ENCODE peak calls at places on chromosomes 4 and X, in seven cellular contexts. One of them, this sample, is unnamed.

GRCh38 chrX:13357925-13358324 is 38.1 kb upstream of the ATXN3L start:
- DNase-seq in suprapubic skin: no peak
- DNase-seq in H1: no peak
- DNase-seq in upper lobe of left lung: no peak
- DNase-seq in HepG2: no peak
- DNase-seq in transverse colon: no peak
- DNase-seq in K562: no peak
- DNase-seq in this sample: no peak

GRCh38 chr4:54400802-54401201 is 171.7 kb downstream of the PDGFRA start:
- DNase-seq in suprapubic skin: no peak
- DNase-seq in H1: no peak
- DNase-seq in K562: no peak
- DNase-seq in upper lobe of left lung: peak
- DNase-seq in transverse colon: no peak
- DNase-seq in HepG2: no peak
- DNase-seq in this sample: no peak

GRCh38 chr4:60619531-60620305 is 580.4 kb upstream of the ADGRL3 start:
- DNase-seq in upper lobe of left lung: no peak
- DNase-seq in suprapubic skin: no peak
- DNase-seq in K562: no peak
- DNase-seq in transverse colon: no peak
- DNase-seq in HepG2: no peak
- DNase-seq in H1: no peak
- DNase-seq in this sample: no peak

GRCh38 chr4:54229631-54230478 is 762 bp downstream of the PDGFRA start:
- DNase-seq in upper lobe of left lung: no peak
- DNase-seq in H1: peak
- DNase-seq in suprapubic skin: no peak
- DNase-seq in K562: no peak
- DNase-seq in HepG2: no peak
- DNase-seq in transverse colon: no peak
- DNase-seq in this sample: no peak

GRCh38 chrX:129724767-129725166 is 14.0 kb upstream of the XPNPEP2 start:
- DNase-seq in HepG2: no peak
- DNase-seq in suprapubic skin: no peak
- DNase-seq in upper lobe of left lung: no peak
- DNase-seq in K562: no peak
- DNase-seq in H1: no peak
- DNase-seq in transverse colon: no peak
- DNase-seq in this sample: no peak

GRCh38 chr4:182547435-182547834 is 304.2 kb downstream of the TENM3 start:
- DNase-seq in K562: no peak
- DNase-seq in H1: no peak
- DNase-seq in transverse colon: no peak
- DNase-seq in suprapubic skin: no peak
- DNase-seq in HepG2: no peak
- DNase-seq in upper lobe of left lung: no peak
- DNase-seq in this sample: no peak

GRCh38 chrX:57366430-57366829 is 79.9 kb downstream of the FAAH2 start:
- DNase-seq in suprapubic skin: no peak
- DNase-seq in HepG2: no peak
- DNase-seq in upper lobe of left lung: no peak
- DNase-seq in H1: no peak
- DNase-seq in K562: no peak
- DNase-seq in transverse colon: no peak
- DNase-seq in this sample: no peak

GRCh38 chr4:127203561-127204260 is 429.0 kb upstream of the INTU start:
- DNase-seq in suprapubic skin: no peak
- DNase-seq in K562: no peak
- DNase-seq in transverse colon: no peak
- DNase-seq in HepG2: no peak
- DNase-seq in H1: no peak
- DNase-seq in upper lobe of left lung: no peak
- DNase-seq in this sample: no peak

GRCh38 chr4:185412412-185412811 is 13.4 kb downstream of the UFSP2 start:
- DNase-seq in HepG2: no peak
- DNase-seq in transverse colon: no peak
- DNase-seq in H1: no peak
- DNase-seq in suprapubic skin: no peak
- DNase-seq in K562: no peak
- DNase-seq in upper lobe of left lung: no peak
- DNase-seq in this sample: no peak

GRCh38 chrX:63434206-63434605 is 83.1 kb upstream of the SPIN4 start:
- DNase-seq in suprapubic skin: no peak
- DNase-seq in H1: no peak
- DNase-seq in transverse colon: no peak
- DNase-seq in K562: no peak
- DNase-seq in HepG2: no peak
- DNase-seq in upper lobe of left lung: no peak
- DNase-seq in this sample: no peak

GRCh38 chrX:145405012-145405411 is 157.7 kb downstream of the SPANXN1 start:
- DNase-seq in upper lobe of left lung: no peak
- DNase-seq in transverse colon: no peak
- DNase-seq in K562: peak
- DNase-seq in HepG2: peak
- DNase-seq in H1: no peak
- DNase-seq in suprapubic skin: no peak
- DNase-seq in this sample: no peak

GRCh38 chrX:21929209-21929608 is 11.3 kb upstream of the SMS start:
- DNase-seq in H1: no peak
- DNase-seq in suprapubic skin: no peak
- DNase-seq in transverse colon: no peak
- DNase-seq in upper lobe of left lung: no peak
- DNase-seq in K562: no peak
- DNase-seq in HepG2: no peak
- DNase-seq in this sample: no peak

DNA sequence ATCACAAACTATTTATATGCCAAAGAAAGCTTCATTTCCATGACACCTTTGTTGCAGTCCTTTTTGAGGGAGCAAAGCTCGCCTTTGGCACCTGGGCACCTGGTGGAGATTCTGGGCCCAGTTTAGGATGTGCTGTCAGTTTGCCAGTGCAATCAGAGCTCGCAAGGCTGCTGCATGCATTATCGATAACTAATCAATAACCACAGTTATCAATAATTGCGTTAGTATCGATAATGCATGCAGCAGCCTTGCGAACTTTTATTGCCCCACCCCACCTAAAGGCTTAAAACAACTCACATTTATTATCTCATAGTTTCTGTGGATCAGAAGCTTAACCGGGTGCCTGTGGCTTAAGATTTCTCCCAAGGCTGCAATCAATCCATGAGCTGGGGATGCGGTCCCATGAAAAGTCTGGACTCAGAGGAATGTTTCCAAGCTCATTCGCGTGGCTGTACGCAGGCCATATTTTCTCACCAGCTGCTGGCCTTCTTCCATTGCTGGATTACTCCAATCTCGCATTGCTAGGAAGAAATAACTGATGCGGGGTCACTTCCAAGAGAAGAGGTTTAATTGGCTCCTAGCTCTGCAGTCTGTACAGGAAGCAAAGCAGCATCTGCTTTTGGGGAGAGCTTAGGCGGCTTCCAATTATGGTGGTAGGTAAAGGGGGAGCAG is 6.2 kb upstream of the AFAP1 start:
- DNase-seq in upper lobe of left lung: no peak
- DNase-seq in transverse colon: no peak
- DNase-seq in K562: no peak
- DNase-seq in H1: no peak
- DNase-seq in HepG2: no peak
- DNase-seq in suprapubic skin: no peak
- DNase-seq in this sample: no peak
- TF ChIP-seq EP300 in upper lobe of left lung: no peak
- TF ChIP-seq EP300 in transverse colon: no peak
- TF ChIP-seq EP300 in K562: no peak
- TF ChIP-seq EP300 in H1: no peak
- TF ChIP-seq EP300 in HepG2: no peak
- TF ChIP-seq EP300 in suprapubic skin: no peak
- TF ChIP-seq EP300 in this sample: no peak

GRCh38 chr4:94887027-94887426 is 129.3 kb downstream of the BMPR1B start:
- DNase-seq in HepG2: no peak
- DNase-seq in transverse colon: no peak
- DNase-seq in H1: no peak
- DNase-seq in upper lobe of left lung: no peak
- DNase-seq in K562: no peak
- DNase-seq in suprapubic skin: no peak
- DNase-seq in this sample: no peak

GRCh38 chr4:94889523-94889922 is 131.8 kb downstream of the BMPR1B start:
- DNase-seq in transverse colon: no peak
- DNase-seq in HepG2: no peak
- DNase-seq in H1: no peak
- DNase-seq in suprapubic skin: no peak
- DNase-seq in upper lobe of left lung: no peak
- DNase-seq in K562: no peak
- DNase-seq in this sample: no peak

GRCh38 chr4:94892051-94892450 is 134.3 kb downstream of the BMPR1B start:
- DNase-seq in upper lobe of left lung: no peak
- DNase-seq in H1: no peak
- DNase-seq in K562: no peak
- DNase-seq in transverse colon: no peak
- DNase-seq in suprapubic skin: no peak
- DNase-seq in HepG2: no peak
- DNase-seq in this sample: no peak

GRCh38 chr4:94890579-94890978 is 132.8 kb downstream of the BMPR1B start:
- DNase-seq in suprapubic skin: no peak
- DNase-seq in transverse colon: no peak
- DNase-seq in upper lobe of left lung: no peak
- DNase-seq in H1: no peak
- DNase-seq in K562: no peak
- DNase-seq in HepG2: no peak
- DNase-seq in this sample: no peak

GRCh38 chr4:94889961-94890360 is 132.2 kb downstream of the BMPR1B start:
- DNase-seq in K562: no peak
- DNase-seq in H1: no peak
- DNase-seq in suprapubic skin: no peak
- DNase-seq in transverse colon: no peak
- DNase-seq in upper lobe of left lung: no peak
- DNase-seq in HepG2: no peak
- DNase-seq in this sample: no peak
- TF ChIP-seq POLR2AphosphoS5 in K562: no peak
- TF ChIP-seq POLR2AphosphoS5 in H1: no peak
- TF ChIP-seq POLR2AphosphoS5 in suprapubic skin: no peak
- TF ChIP-seq POLR2AphosphoS5 in transverse colon: no peak
- TF ChIP-seq POLR2AphosphoS5 in upper lobe of left lung: no peak
- TF ChIP-seq POLR2AphosphoS5 in HepG2: no peak
- TF ChIP-seq POLR2AphosphoS5 in this sample: no peak

GRCh38 chr4:98928131-98928504 is 815 bp downstream of the EIF4E start:
- DNase-seq in K562: peak
- DNase-seq in HepG2: peak
- DNase-seq in suprapubic skin: peak
- DNase-seq in H1: no peak
- DNase-seq in upper lobe of left lung: peak
- DNase-seq in transverse colon: peak
- DNase-seq in this sample: no peak
- TF ChIP-seq POLR2A in K562: no peak
- TF ChIP-seq POLR2A in HepG2: peak
- TF ChIP-seq POLR2A in suprapubic skin: no peak
- TF ChIP-seq POLR2A in H1: peak
- TF ChIP-seq POLR2A in upper lobe of left lung: no peak
- TF ChIP-seq POLR2A in transverse colon: no peak
- TF ChIP-seq POLR2A in this sample: no peak

DNA sequence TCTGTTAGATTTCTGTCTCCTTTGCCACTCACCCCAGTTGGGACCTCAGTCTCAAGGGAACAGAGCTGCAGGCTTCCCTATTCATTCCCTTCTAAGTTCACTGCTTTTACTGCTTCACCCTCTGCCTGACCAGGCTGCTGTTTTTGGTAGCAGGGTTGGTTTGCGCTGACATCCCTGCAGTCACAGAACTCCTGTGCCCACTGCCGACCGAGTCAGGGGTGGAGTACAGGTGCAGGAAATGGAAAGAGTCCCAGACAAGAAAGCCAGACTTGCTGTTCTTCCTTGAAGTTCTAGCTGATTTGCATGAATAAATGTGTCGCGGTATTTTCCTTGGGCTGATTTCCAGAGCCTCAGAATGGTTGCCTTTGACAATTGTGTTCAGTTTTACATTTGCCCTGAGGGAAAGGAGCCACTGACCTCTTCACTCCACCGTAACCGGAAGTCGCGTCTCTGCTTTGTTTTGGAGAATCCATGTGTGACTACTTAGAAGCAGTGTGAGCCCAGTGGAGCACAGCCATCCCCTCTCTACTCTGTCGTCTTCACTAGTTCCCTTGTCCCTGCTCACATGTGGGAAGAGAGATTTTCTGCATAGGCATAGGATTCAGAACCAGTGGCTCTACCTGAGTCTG is 84.8 kb downstream of the TNIP2 start:
- DNase-seq in H1: no peak
- DNase-seq in transverse colon: no peak
- DNase-seq in K562: no peak
- DNase-seq in upper lobe of left lung: no peak
- DNase-seq in HepG2: no peak
- DNase-seq in suprapubic skin: no peak
- DNase-seq in this sample: no peak
- TF ChIP-seq EP300 in H1: no peak
- TF ChIP-seq EP300 in transverse colon: no peak
- TF ChIP-seq EP300 in K562: no peak
- TF ChIP-seq EP300 in upper lobe of left lung: no peak
- TF ChIP-seq EP300 in HepG2: no peak
- TF ChIP-seq EP300 in suprapubic skin: no peak
- TF ChIP-seq EP300 in this sample: no peak

GRCh38 chrX:1384738-1385250 is 7.1 kb downstream of the SLC25A6 start:
- DNase-seq in upper lobe of left lung: peak
- DNase-seq in suprapubic skin: peak
- DNase-seq in H1: peak
- DNase-seq in HepG2: no peak
- DNase-seq in transverse colon: no peak
- DNase-seq in K562: no peak
- DNase-seq in this sample: no peak
- TF ChIP-seq POLR2AphosphoS5 in upper lobe of left lung: no peak
- TF ChIP-seq POLR2AphosphoS5 in suprapubic skin: no peak
- TF ChIP-seq POLR2AphosphoS5 in H1: peak
- TF ChIP-seq POLR2AphosphoS5 in HepG2: peak
- TF ChIP-seq POLR2AphosphoS5 in transverse colon: no peak
- TF ChIP-seq POLR2AphosphoS5 in K562: peak
- TF ChIP-seq POLR2AphosphoS5 in this sample: no peak

GRCh38 chrX:155026727-155027508 is at the start of gene FUNDC2:
- DNase-seq in H1: peak
- DNase-seq in K562: peak
- DNase-seq in transverse colon: peak
- DNase-seq in HepG2: peak
- DNase-seq in suprapubic skin: peak
- DNase-seq in upper lobe of left lung: peak
- DNase-seq in this sample: peak
- TF ChIP-seq POLR2A in H1: peak
- TF ChIP-seq POLR2A in K562: peak
- TF ChIP-seq POLR2A in transverse colon: peak
- TF ChIP-seq POLR2A in HepG2: peak
- TF ChIP-seq POLR2A in suprapubic skin: no peak
- TF ChIP-seq POLR2A in upper lobe of left lung: peak
- TF ChIP-seq POLR2A in this sample: peak